ENCODE peak calls at places on chromosome 4, in six cellular contexts. J is HCT116, Z is AG10803, U is esophagus squamous epithelium, D is PC-9, N is upper lobe of right lung. Q is an unnamed sample.
A peak's percentile ranks its signal among the peaks of the same experiment; 100 is the strongest.

GRCh38 chr4:38138363-38138762 is 178.2 kb downstream of the PTTG2 start:
- DNase-seq in J (no peak), Z (no peak), U (no peak), D (no peak), N (no peak), Q (no peak)

GRCh38 chr4:114907514-114908099 is 205.8 kb downstream of the NDST4 start:
- DNase-seq in J (no peak), Z (no peak), U (no peak), D (no peak), N (no peak), Q (no peak)

GRCh38 chr4:159267023-159267939 is 164.4 kb downstream of the RAPGEF2 start:
- DNase-seq in J (no peak), Z (peak; percentile 22), U (no peak), D (no peak), N (no peak), Q (no peak)

GRCh38 chr4:185774815-185775684 is 36.9 kb downstream of the SORBS2 start:
- DNase-seq in J (no peak), Z (peak; percentile 93), U (no peak), D (no peak), N (peak; percentile 73), Q (peak; percentile 8)

GRCh38 chr4:7904108-7904516 is 35.5 kb downstream of the AFAP1 start:
- DNase-seq in J (no peak), Z (peak; percentile 96), U (no peak), D (no peak), N (no peak), Q (no peak)

GRCh38 chr4:91592125-91592524 is 711.6 kb upstream of the GRID2 start:
- DNase-seq in J (no peak), Z (no peak), U (no peak), D (no peak), N (no peak), Q (no peak)

GRCh38 chr4:8095956-8096689 is 62.5 kb downstream of the ABLIM2 start:
- DNase-seq in J (no peak), Z (no peak), U (no peak), D (no peak), N (no peak), Q (no peak)

GRCh38 chr4:139642364-139642763 is 23.3 kb upstream of the MGST2 start:
- DNase-seq in J (no peak), Z (peak; percentile 61), U (no peak), D (peak; percentile 85), N (no peak), Q (no peak)

GRCh38 chr4:77220841-77221613 is 64.0 kb downstream of the CCNG2 start:
- DNase-seq in J (no peak), Z (peak; percentile 11), U (no peak), D (no peak), N (no peak), Q (peak; percentile 28)

GRCh38 chr4:168645933-168646768 is 149.3 kb downstream of the PALLD start:
- DNase-seq in J (no peak), Z (no peak), U (no peak), D (no peak), N (no peak), Q (no peak)

GRCh38 chr4:74632634-74633033 is 161.7 kb downstream of the BTC start:
- DNase-seq in J (peak; percentile 95), Z (peak; percentile 55), U (no peak), D (peak; percentile 37), N (no peak), Q (peak; percentile 33)

GRCh38 chr4:185672151-185672550 is 136.8 kb upstream of the PDLIM3 start:
- DNase-seq in J (no peak), Z (no peak), U (no peak), D (no peak), N (no peak), Q (no peak)

GRCh38 chr4:61959087-61959486 is 759.0 kb downstream of the ADGRL3 start:
- DNase-seq in J (no peak), Z (no peak), U (no peak), D (no peak), N (no peak), Q (no peak)

GRCh38 chr4:78660559-78660958 is 109.0 kb downstream of the ANXA3 start:
- DNase-seq in J (no peak), Z (no peak), U (no peak), D (no peak), N (no peak), Q (no peak)

GRCh38 chr4:185066179-185066578 is 47.9 kb downstream of the HELT start:
- DNase-seq in J (no peak), Z (no peak), U (no peak), D (no peak), N (no peak), Q (no peak)

GRCh38 chr4:146243883-146244277 is 29.5 kb downstream of the REELD1 start:
- DNase-seq in J (no peak), Z (no peak), U (no peak), D (no peak), N (no peak), Q (no peak)

GRCh38 chr4:163702736-163703135 is 208.2 kb downstream of the TMA16 start:
- DNase-seq in J (no peak), Z (no peak), U (no peak), D (no peak), N (no peak), Q (no peak)

GRCh38 chr4:141647982-141648381 is 11.6 kb downstream of the IL15 start:
- DNase-seq in J (no peak), Z (no peak), U (no peak), D (no peak), N (no peak), Q (no peak)

GRCh38 chr4:110787781-110788180 is 164.9 kb upstream of the PITX2 start:
- DNase-seq in J (no peak), Z (no peak), U (no peak), D (no peak), N (no peak), Q (no peak)

GRCh38 chr4:24862073-24862751 is 50.6 kb downstream of the CCDC149 start:
- DNase-seq in J (no peak), Z (no peak), U (no peak), D (no peak), N (no peak), Q (no peak)

GRCh38 chr4:89898304-89898716 is 3.7 kb downstream of the MMRN1 start:
- DNase-seq in J (no peak), Z (no peak), U (no peak), D (no peak), N (no peak), Q (no peak)
- H3K4me3 ChIP-seq in J (no peak overlapping the region), Z (no peak overlapping the region), U (peak overlapping the region; percentile 8), D (no peak overlapping the region), N (peak overlapping the region; percentile 17), Q (no peak overlapping the region)

GRCh38 chr4:47942420-47942819 is 28.0 kb upstream of the NFXL1 start:
- DNase-seq in J (no peak), Z (no peak), U (no peak), D (no peak), N (no peak), Q (no peak)

DNA sequence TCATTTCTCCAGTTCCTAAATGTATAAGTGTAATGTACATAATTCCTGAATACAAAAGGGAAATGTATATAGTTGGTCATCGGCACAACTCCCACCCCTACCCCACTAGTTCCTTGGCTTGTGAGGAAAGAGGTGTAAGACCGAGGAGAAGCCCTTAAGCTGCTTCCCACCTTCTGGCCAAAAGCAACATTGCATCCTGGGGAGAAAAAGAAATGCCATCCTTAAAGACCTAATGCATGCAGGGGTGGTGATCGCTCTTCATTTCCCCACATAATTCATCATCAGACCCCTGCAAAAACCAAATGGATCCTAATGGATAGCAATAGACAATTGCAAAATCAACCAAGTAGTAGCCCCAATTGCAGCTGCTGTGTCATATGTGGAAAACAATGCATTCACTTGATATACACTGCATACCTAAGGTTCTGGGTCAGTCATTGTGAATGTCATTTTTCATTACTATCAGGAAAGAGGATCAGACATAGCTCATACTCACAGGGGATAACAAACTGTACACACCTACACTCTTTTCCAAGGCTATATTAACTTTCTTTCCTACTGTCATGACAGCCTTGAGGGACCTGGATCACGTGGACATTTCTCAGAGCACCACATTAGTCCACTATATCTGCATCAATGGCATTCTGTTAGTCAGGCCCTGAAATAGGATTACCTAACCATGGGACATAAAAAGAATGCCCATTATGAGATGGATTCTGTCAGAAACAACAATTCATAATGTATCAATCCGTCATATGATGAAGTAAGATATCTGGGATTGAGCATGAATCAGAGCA is 31.7 kb upstream of the NFXL1 start:
- DNase-seq in J (no peak), Z (no peak), U (no peak), D (no peak), N (no peak), Q (no peak)
- TF ChIP-seq CTCF in J (peak; percentile 44), Z (no peak), U (no peak), D (peak; percentile 22), N (no peak), Q (no peak)

DNA sequence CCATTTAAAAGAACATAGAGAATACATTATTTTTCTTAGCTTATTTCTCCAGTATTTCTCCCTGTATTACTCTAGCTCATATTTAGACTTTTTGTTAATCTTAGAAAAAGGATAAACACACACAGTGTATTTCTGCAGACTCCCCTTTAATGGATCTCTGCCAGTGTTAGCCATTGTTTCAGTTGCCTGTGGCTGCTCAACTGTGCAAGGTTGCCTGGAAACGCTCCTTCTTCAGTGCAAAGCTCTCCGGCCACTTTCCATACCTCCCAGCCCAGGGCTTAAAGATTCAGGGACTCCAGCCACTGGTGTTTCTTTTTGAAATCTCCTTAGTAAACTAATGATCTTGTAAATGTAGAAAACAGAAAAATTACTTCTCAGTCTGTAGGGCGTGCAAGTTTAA is 104.9 kb downstream of the SLIT2 start:
- DNase-seq in J (no peak), Z (no peak), U (no peak), D (no peak), N (no peak), Q (no peak)
- H3K4me3 ChIP-seq in J (no peak overlapping the region), Z (no peak overlapping the region), U (no peak overlapping the region), D (no peak overlapping the region), N (no peak overlapping the region), Q (no peak overlapping the region)

DNA sequence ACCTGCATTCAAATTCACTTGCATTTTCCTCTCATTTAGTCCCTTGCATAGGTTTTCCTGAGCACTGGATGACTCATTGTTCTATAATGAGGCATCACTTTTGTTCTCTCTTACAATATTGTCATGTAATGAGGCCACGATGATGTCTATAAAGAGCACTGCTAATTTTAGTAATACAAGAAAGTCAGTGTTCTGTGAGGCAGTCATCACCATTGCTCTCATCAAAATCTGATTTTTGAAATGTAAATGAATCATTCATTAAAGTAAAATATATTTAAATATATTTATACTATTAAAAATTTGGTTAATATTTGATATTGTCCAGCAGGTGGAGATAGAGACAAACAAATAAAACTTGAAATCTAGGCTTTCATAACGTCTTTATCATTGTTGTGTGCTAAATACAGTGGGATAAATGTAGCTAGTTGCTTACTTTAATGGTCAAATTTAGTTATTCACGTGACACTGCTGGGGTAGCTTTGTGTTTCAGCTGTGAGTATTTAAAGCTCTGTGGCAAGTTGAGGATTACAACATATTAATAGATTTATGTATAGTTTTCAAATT is 15.4 kb downstream of the HMGB2 start:
- DNase-seq in J (peak; percentile 15), Z (peak; percentile 60), U (no peak), D (no peak), N (no peak), Q (no peak)
- TF ChIP-seq CTCF in J (no peak), Z (peak; percentile 43), U (peak; percentile 39), D (peak; percentile 66), N (peak; percentile 51), Q (peak; percentile 55)

GRCh38 chr4:53852343-53852742 is 212.1 kb downstream of the CHIC2 start:
- DNase-seq in J (no peak), Z (peak; percentile 73), U (no peak), D (no peak), N (no peak), Q (no peak)
- H3K4me3 ChIP-seq in J (no peak overlapping the region), Z (no peak overlapping the region), U (no peak overlapping the region), D (no peak overlapping the region), N (no peak overlapping the region), Q (no peak overlapping the region)

GRCh38 chr4:47838445-47838844 is 578 bp upstream of the CORIN start:
- DNase-seq in J (no peak), Z (no peak), U (no peak), D (no peak), N (no peak), Q (no peak)
- TF ChIP-seq CTCF in J (no peak), Z (no peak), U (no peak), D (no peak), N (no peak), Q (no peak)

GRCh38 chr4:15173251-15173650 is 171.0 kb downstream of the CPEB2 start:
- DNase-seq in J (no peak), Z (no peak), U (no peak), D (no peak), N (no peak), Q (no peak)
- H3K4me3 ChIP-seq in J (no peak overlapping the region), Z (no peak overlapping the region), U (no peak overlapping the region), D (no peak overlapping the region), N (no peak overlapping the region), Q (no peak overlapping the region)

Q was measured in thoracic aorta.